ENCODE peak calls at places on chromosomes 11 and 22, in seven cellular contexts. B is lower lobe of right lung; R is heart right ventricle; I is CD4-positive, alpha-beta T cell; U is fibroblast of the aortic adventitia; E is type B pancreatic cell; P is endodermal cell. Y is an unnamed sample.

GRCh38 chr22:44526431-44527115 is 28.5 kb upstream of the RTL6 start:
- DNase-seq in B (no peak), R (no peak), I (no peak), U (no peak), E (no peak), P (no peak), Y (no peak)

GRCh38 chr11:111925953-111926352 is 7.2 kb downstream of the C11orf52 start:
- DNase-seq in B (no peak), R (no peak), I (no peak), U (no peak), E (no peak), P (peak; percentile 53), Y (no peak)

GRCh38 chr11:68956547-68957254 is 24.1 kb downstream of the MRGPRD start:
- DNase-seq in B (no peak), R (no peak), I (no peak), U (no peak), E (no peak), P (no peak), Y (no peak)

GRCh38 chr11:61516675-61517516 is 8.3 kb downstream of the LRRC10B start:
- DNase-seq in B (no peak), R (no peak), I (peak; percentile 34), U (peak; percentile 31), E (no peak), P (peak; percentile 88), Y (peak; percentile 52)

GRCh38 chr11:118497831-118498230 is 29.4 kb upstream of the TTC36 start:
- DNase-seq in B (no peak), R (no peak), I (no peak), U (peak; percentile 16), E (no peak), P (no peak), Y (no peak)

GRCh38 chr11:94184861-94185260 is 56.2 kb downstream of the PANX1 start:
- DNase-seq in B (no peak), R (no peak), I (no peak), U (no peak), E (no peak), P (no peak), Y (no peak)

GRCh38 chr11:131584694-131585592 is 214.5 kb downstream of the NTM start:
- DNase-seq in B (no peak), R (no peak), I (no peak), U (no peak), E (no peak), P (peak; percentile 91), Y (no peak)

GRCh38 chr11:22567759-22568158 is 57.9 kb downstream of the FANCF start:
- DNase-seq in B (no peak), R (no peak), I (no peak), U (no peak), E (no peak), P (no peak), Y (no peak)

GRCh38 chr11:35173011-35173511 is 34.1 kb downstream of the CD44 start:
- DNase-seq in B (peak; percentile 68), R (no peak), I (no peak), U (peak; percentile 62), E (no peak), P (no peak), Y (peak; percentile 60)

GRCh38 chr11:94885133-94885532 is 88.2 kb downstream of the CWC15 start:
- DNase-seq in B (no peak), R (no peak), I (no peak), U (no peak), E (no peak), P (peak; percentile 42), Y (no peak)

GRCh38 chr22:26669060-26669481 is 11.7 kb downstream of the MIAT start:
- DNase-seq in B (no peak), R (no peak), I (no peak), U (no peak), E (no peak), P (peak; percentile 86), Y (no peak)

GRCh38 chr11:11786771-11787170 is 55.0 kb upstream of the USP47 start:
- DNase-seq in B (no peak), R (no peak), I (no peak), U (peak; percentile 43), E (no peak), P (peak; percentile 63), Y (no peak)

GRCh38 chr22:49235463-49236300 is 592.0 kb downstream of the BRD1 start:
- DNase-seq in B (no peak), R (no peak), I (no peak), U (no peak), E (peak; percentile 56), P (peak; percentile 71), Y (no peak)

GRCh38 chr22:23256986-23257888 is 76.9 kb downstream of the BCR start:
- DNase-seq in B (no peak), R (peak; percentile 74), I (no peak), U (peak; percentile 79), E (no peak), P (no peak), Y (no peak)

GRCh38 chr11:125338886-125339811 is 156.9 kb downstream of the FEZ1 start:
- DNase-seq in B (peak; percentile 25), R (peak; percentile 65), I (no peak), U (peak; percentile 77), E (no peak), P (no peak), Y (no peak)

GRCh38 chr11:121931748-121932352 is 184.2 kb downstream of the BLID start:
- DNase-seq in B (no peak), R (no peak), I (no peak), U (no peak), E (no peak), P (no peak), Y (no peak)

GRCh38 chr22:19719055-19719482 is 4.3 kb upstream of the GP1BB start:
- DNase-seq in B (no peak), R (peak; percentile 46), I (no peak), U (no peak), E (no peak), P (no peak), Y (no peak)

Y was measured in naive B cell.